ENCODE peak calls at places on chromosomes 5 and 9, in nine cellular contexts. One of them, this sample, is unnamed.

GRCh38 chr5:101473483-101473882 is 570.4 kb upstream of the ST8SIA4 start:
- DNase-seq in thyroid gland: no peak
- DNase-seq in skeletal muscle cell: peak; percentile 23
- DNase-seq in AG04449: no peak
- DNase-seq in Right ventricle myocardium superior: no peak
- DNase-seq in stimulated activated CD8-positive, alpha-beta memory T cell treated with anti-CD3 and anti-CD28 coated beads, Interleukin-12 subunit alpha, Interleukin-12 subunit beta, amount 100 ng/mL, for 1 hour: no peak
- DNase-seq in osteocyte: no peak
- DNase-seq in NCI-H446 treated with DMSO at 0.1 percent for 48 hours: no peak
- DNase-seq in psoas muscle: no peak
- DNase-seq in this sample: no peak

GRCh38 chr5:107607656-107608368 is 62.9 kb downstream of the EFNA5 start:
- DNase-seq in stimulated activated CD8-positive, alpha-beta memory T cell treated with anti-CD3 and anti-CD28 coated beads, Interleukin-12 subunit alpha, Interleukin-12 subunit beta, amount 100 ng/mL, for 1 hour: no peak
- DNase-seq in Right ventricle myocardium superior: no peak
- DNase-seq in skeletal muscle cell: no peak
- DNase-seq in AG04449: no peak
- DNase-seq in psoas muscle: no peak
- DNase-seq in osteocyte: no peak
- DNase-seq in NCI-H446 treated with DMSO at 0.1 percent for 48 hours: no peak
- DNase-seq in thyroid gland: no peak
- DNase-seq in this sample: no peak

GRCh38 chr9:79766091-79766490 is 194.3 kb downstream of the TLE4 start:
- DNase-seq in AG04449: no peak
- DNase-seq in thyroid gland: no peak
- DNase-seq in skeletal muscle cell: no peak
- DNase-seq in stimulated activated CD8-positive, alpha-beta memory T cell treated with anti-CD3 and anti-CD28 coated beads, Interleukin-12 subunit alpha, Interleukin-12 subunit beta, amount 100 ng/mL, for 1 hour: no peak
- DNase-seq in osteocyte: no peak
- DNase-seq in psoas muscle: no peak
- DNase-seq in NCI-H446 treated with DMSO at 0.1 percent for 48 hours: no peak
- DNase-seq in Right ventricle myocardium superior: no peak
- DNase-seq in this sample: no peak

GRCh38 chr9:99269429-99269828 is 47.3 kb downstream of the SEC61B start:
- DNase-seq in NCI-H446 treated with DMSO at 0.1 percent for 48 hours: no peak
- DNase-seq in skeletal muscle cell: peak; percentile 51
- DNase-seq in thyroid gland: no peak
- DNase-seq in stimulated activated CD8-positive, alpha-beta memory T cell treated with anti-CD3 and anti-CD28 coated beads, Interleukin-12 subunit alpha, Interleukin-12 subunit beta, amount 100 ng/mL, for 1 hour: no peak
- DNase-seq in Right ventricle myocardium superior: no peak
- DNase-seq in AG04449: peak; percentile 83
- DNase-seq in psoas muscle: no peak
- DNase-seq in osteocyte: no peak
- DNase-seq in this sample: no peak

GRCh38 chr5:159657766-159658165 is 258.5 kb upstream of the ADRA1B start:
- DNase-seq in thyroid gland: no peak
- DNase-seq in NCI-H446 treated with DMSO at 0.1 percent for 48 hours: no peak
- DNase-seq in AG04449: no peak
- DNase-seq in psoas muscle: no peak
- DNase-seq in stimulated activated CD8-positive, alpha-beta memory T cell treated with anti-CD3 and anti-CD28 coated beads, Interleukin-12 subunit alpha, Interleukin-12 subunit beta, amount 100 ng/mL, for 1 hour: no peak
- DNase-seq in skeletal muscle cell: no peak
- DNase-seq in Right ventricle myocardium superior: no peak
- DNase-seq in osteocyte: no peak
- DNase-seq in this sample: no peak

GRCh38 chr5:163569284-163569683 is 63.9 kb downstream of the MAT2B start:
- DNase-seq in Right ventricle myocardium superior: no peak
- DNase-seq in AG04449: no peak
- DNase-seq in NCI-H446 treated with DMSO at 0.1 percent for 48 hours: peak; percentile 61
- DNase-seq in osteocyte: no peak
- DNase-seq in psoas muscle: no peak
- DNase-seq in thyroid gland: no peak
- DNase-seq in stimulated activated CD8-positive, alpha-beta memory T cell treated with anti-CD3 and anti-CD28 coated beads, Interleukin-12 subunit alpha, Interleukin-12 subunit beta, amount 100 ng/mL, for 1 hour: no peak
- DNase-seq in skeletal muscle cell: peak; percentile 15
- DNase-seq in this sample: no peak

GRCh38 chr5:129445379-129445778 is 14.7 kb upstream of the ADAMTS19 start:
- DNase-seq in psoas muscle: no peak
- DNase-seq in stimulated activated CD8-positive, alpha-beta memory T cell treated with anti-CD3 and anti-CD28 coated beads, Interleukin-12 subunit alpha, Interleukin-12 subunit beta, amount 100 ng/mL, for 1 hour: no peak
- DNase-seq in thyroid gland: no peak
- DNase-seq in Right ventricle myocardium superior: no peak
- DNase-seq in AG04449: no peak
- DNase-seq in skeletal muscle cell: no peak
- DNase-seq in osteocyte: no peak
- DNase-seq in NCI-H446 treated with DMSO at 0.1 percent for 48 hours: no peak
- DNase-seq in this sample: no peak

GRCh38 chr9:82670726-82671125 is 392.2 kb downstream of the RASEF start:
- DNase-seq in NCI-H446 treated with DMSO at 0.1 percent for 48 hours: no peak
- DNase-seq in stimulated activated CD8-positive, alpha-beta memory T cell treated with anti-CD3 and anti-CD28 coated beads, Interleukin-12 subunit alpha, Interleukin-12 subunit beta, amount 100 ng/mL, for 1 hour: no peak
- DNase-seq in osteocyte: no peak
- DNase-seq in skeletal muscle cell: no peak
- DNase-seq in psoas muscle: no peak
- DNase-seq in Right ventricle myocardium superior: no peak
- DNase-seq in thyroid gland: no peak
- DNase-seq in AG04449: no peak
- DNase-seq in this sample: no peak

GRCh38 chr5:66143473-66144073 is 527 bp upstream of the SREK1 start:
- DNase-seq in AG04449: no peak
- DNase-seq in Right ventricle myocardium superior: no peak
- DNase-seq in stimulated activated CD8-positive, alpha-beta memory T cell treated with anti-CD3 and anti-CD28 coated beads, Interleukin-12 subunit alpha, Interleukin-12 subunit beta, amount 100 ng/mL, for 1 hour: no peak
- DNase-seq in thyroid gland: no peak
- DNase-seq in skeletal muscle cell: no peak
- DNase-seq in NCI-H446 treated with DMSO at 0.1 percent for 48 hours: no peak
- DNase-seq in psoas muscle: no peak
- DNase-seq in osteocyte: no peak
- DNase-seq in this sample: no peak